ENCODE peak calls at places on chromosomes 5 and 9, in four cellular contexts. S is Ammon's horn, A is AG08396, D is posterior vena cava. G is an unnamed sample.

GRCh38 chr9:89821081-89821480 is 216.3 kb downstream of the GADD45G start:
- DNase-seq in D (no peak), A (no peak), S (no peak), G (peak; percentile 47)

GRCh38 chr5:67154518-67155206 is 41.9 kb downstream of the CD180 start:
- DNase-seq in A (no peak), D (no peak), S (no peak), G (no peak)

GRCh38 chr5:79621056-79621455 is 8.8 kb downstream of the TENT2 start:
- DNase-seq in S (no peak), D (no peak), A (no peak), G (peak; percentile 21)

GRCh38 chr9:109817146-109817845 is 37.3 kb downstream of the PALM2AKAP2 start:
- DNase-seq in A (no peak), S (peak; percentile 33), D (no peak), G (peak; percentile 61)

GRCh38 chr9:126327016-126327749 is 554 bp downstream of the MVB12B start:
- DNase-seq in A (no peak), D (no peak), S (peak; percentile 57), G (peak; percentile 50)

GRCh38 chr9:79567671-79568098 is 4.1 kb upstream of the TLE4 start:
- DNase-seq in D (no peak), A (no peak), S (no peak), G (no peak)

GRCh38 chr9:79857188-79857587 is 285.4 kb downstream of the TLE4 start:
- DNase-seq in D (no peak), S (no peak), A (no peak), G (no peak)

GRCh38 chr9:120874861-120875565 is 2.0 kb downstream of the PHF19 start:
- DNase-seq in S (no peak), A (no peak), D (peak; percentile 18), G (no peak)

GRCh38 chr5:6573651-6574101 is 59.2 kb downstream of the NSUN2 start:
- DNase-seq in A (no peak), D (peak; percentile 60), S (no peak), G (no peak)

GRCh38 chr5:117494208-117494607 is 919.6 kb upstream of the SEMA6A start:
- DNase-seq in S (no peak), A (no peak), D (no peak), G (no peak)

GRCh38 chr5:53874409-53874808 is 314.0 kb downstream of the NDUFS4 start:
- DNase-seq in D (no peak), A (no peak), S (no peak), G (peak; percentile 7)

GRCh38 chr5:135076801-135077200 is 42.8 kb upstream of the PITX1 start:
- DNase-seq in S (no peak), A (no peak), D (peak; percentile 43), G (no peak)

GRCh38 chr9:33734911-33735310 is 60.5 kb upstream of the PRSS3 start:
- DNase-seq in D (no peak), A (no peak), S (no peak), G (no peak)

GRCh38 chr5:15645776-15646175 is 145.8 kb downstream of the FBXL7 start:
- DNase-seq in S (no peak), A (no peak), D (no peak), G (no peak)